ENCODE peak calls at places on chromosomes 12 and 14, in eight cellular contexts. C is left cardiac atrium; W is HS-5; S is NCI-H2081; U is SIG-M5; R is naive thymus-derived CD8-positive, alpha-beta T cell; X is C1 segment of cervical spinal cord; O is glutamatergic neuron. M is an unnamed sample.

GRCh38 chr12:121107681-121108080 is 25.0 kb upstream of the P2RX7 start:
- DNase-seq in S (no peak), O (no peak), W (no peak), R (no peak), U (no peak), C (no peak), X (no peak), M (no peak)

GRCh38 chr12:50014342-50014741 is 11.0 kb downstream of the RACGAP1 start:
- DNase-seq in X (no peak), S (no peak), U (no peak), C (no peak), O (no peak), W (no peak), R (no peak), M (no peak)

GRCh38 chr14:63938198-63939005 is 85.6 kb downstream of the SYNE2 start:
- DNase-seq in X (no peak), S (no peak), O (no peak), R (peak), W (no peak), C (no peak), U (no peak), M (peak)

GRCh38 chr12:13853471-13853870 is 127.9 kb downstream of the GRIN2B start:
- DNase-seq in U (no peak), W (no peak), S (no peak), C (no peak), X (peak), R (no peak), O (no peak), M (no peak)

GRCh38 chr12:1054103-1054838 is 63.2 kb downstream of the ERC1 start:
- DNase-seq in W (no peak), U (no peak), S (peak), O (no peak), C (no peak), X (peak), R (no peak), M (no peak)

GRCh38 chr14:76810953-76811400 is 1.7 kb downstream of the ANGEL1 start:
- DNase-seq in R (peak), W (peak), X (peak), C (no peak), S (peak), U (no peak), O (no peak), M (no peak)

GRCh38 chr12:26119391-26119981 is 5.4 kb downstream of the BHLHE41 start:
- DNase-seq in X (peak), C (no peak), R (no peak), W (no peak), O (no peak), S (peak), U (no peak), M (no peak)

GRCh38 chr12:118773956-118774723 is 207.2 kb upstream of the SRRM4 start:
- DNase-seq in X (peak), U (no peak), S (peak), W (no peak), R (no peak), O (peak), C (no peak), M (no peak)

GRCh38 chr12:120093336-120093591 is 23.3 kb downstream of the RAB35 start:
- DNase-seq in S (no peak), W (no peak), X (no peak), U (no peak), C (no peak), O (no peak), R (no peak), M (no peak)

GRCh38 chr12:24997970-24998582 is 49.2 kb upstream of the BCAT1 start:
- DNase-seq in C (no peak), S (no peak), X (peak), W (no peak), O (no peak), U (no peak), R (peak), M (peak)

GRCh38 chr12:30978639-30979038 is 52.1 kb downstream of the TSPAN11 start:
- DNase-seq in R (no peak), U (no peak), O (no peak), W (no peak), X (no peak), S (no peak), C (no peak), M (no peak)

GRCh38 chr12:93111791-93112208 is 182.7 kb upstream of the EEA1 start:
- DNase-seq in R (no peak), C (no peak), W (no peak), U (no peak), O (no peak), X (no peak), S (no peak), M (no peak)

M was measured in CD8-positive, alpha-beta memory T cell.